ENCODE peak calls at places on chromosomes 7 and 10, in four cellular contexts. B is K562, U is HL-60, D is GM12891. W is an unnamed sample.

GRCh38 chr7:29607259-29607658 is 43.6 kb downstream of the PRR15 start:
- DNase-seq in B (no peak), U (no peak), D (no peak), W (no peak)

GRCh38 chr10:88996927-88997326 is 6.3 kb downstream of the FAS start:
- DNase-seq in B (no peak), U (peak; percentile 72), D (no peak), W (peak; percentile 47)

GRCh38 chr7:108813247-108814014 is 243.8 kb downstream of the DNAJB9 start:
- DNase-seq in B (no peak), U (no peak), D (no peak), W (no peak)

GRCh38 chr10:103765981-103766380 is 89.4 kb downstream of the SH3PXD2A start:
- DNase-seq in B (no peak), U (peak; percentile 55), D (no peak), W (no peak)

GRCh38 chr10:79331709-79332108 is 15.6 kb upstream of the PPIF start:
- DNase-seq in B (no peak), U (peak; percentile 46), D (no peak), W (peak; percentile 81)

GRCh38 chr7:143239822-143240221 is 18.0 kb downstream of the TAS2R40 start:
- DNase-seq in B (no peak), U (peak; percentile 69), D (no peak), W (no peak)

GRCh38 chr7:25951414-25952276 is 200.4 kb upstream of the NFE2L3 start:
- DNase-seq in B (peak; percentile 95), U (no peak), D (no peak), W (no peak)

GRCh38 chr7:98627062-98627790 is 10.1 kb downstream of the NPTX2 start:
- DNase-seq in B (no peak), U (no peak), D (no peak), W (no peak)

GRCh38 chr10:79405221-79405994 is 40.0 kb downstream of the ZCCHC24 start:
- DNase-seq in B (no peak), U (no peak), D (no peak), W (no peak)

GRCh38 chr10:55628260-55628701 is 732.8 kb downstream of the ZWINT start:
- DNase-seq in B (no peak), U (no peak), D (no peak), W (no peak)

GRCh38 chr7:10708447-10708846 is 265.2 kb upstream of the PHF14 start:
- DNase-seq in B (no peak), U (peak; percentile 9), D (no peak), W (no peak)

GRCh38 chr7:95772298-95772770 is at the start of gene DYNC1I1:
- DNase-seq in B (peak; percentile 86), U (peak; percentile 42), D (peak; percentile 51), W (no peak)

GRCh38 chr7:157961731-157962457 is 625.1 kb downstream of the DNAJB6 start:
- DNase-seq in B (no peak), U (no peak), D (no peak), W (no peak)

GRCh38 chr10:21511931-21512330 is 13.6 kb downstream of the SKIDA1 start:
- DNase-seq in B (no peak), U (no peak), D (no peak), W (no peak)

GRCh38 chr10:31515116-31515515 is 196.1 kb downstream of the ZEB1 start:
- DNase-seq in B (no peak), U (no peak), D (no peak), W (no peak)

GRCh38 chr7:68133045-68133444 is 1136.4 kb downstream of the TYW1 start:
- DNase-seq in B (no peak), U (no peak), D (no peak), W (no peak)

GRCh38 chr7:142897691-142898090 is 12.1 kb upstream of the TRPV6 start:
- DNase-seq in B (no peak), U (no peak), D (no peak), W (no peak)

GRCh38 chr7:34675749-34676374 is 17.8 kb downstream of the NPSR1 start:
- DNase-seq in B (peak; percentile 31), U (peak; percentile 1), D (no peak), W (peak; percentile 9)

GRCh38 chr7:1105189-1105588 is 17.3 kb downstream of the GPER1 start:
- DNase-seq in B (no peak), U (no peak), D (no peak), W (peak; percentile 49)

GRCh38 chr7:1103789-1104513 is 16.0 kb downstream of the GPER1 start:
- DNase-seq in B (no peak), U (no peak), D (no peak), W (no peak)

GRCh38 chr7:1104514-1105179 is 16.7 kb downstream of the GPER1 start:
- DNase-seq in B (no peak), U (no peak), D (no peak), W (no peak)

GRCh38 chr7:1101580-1102431 is 13.9 kb downstream of the GPER1 start:
- DNase-seq in B (no peak), U (no peak), D (no peak), W (no peak)

GRCh38 chr7:1103009-1103788 is 15.3 kb downstream of the GPER1 start:
- DNase-seq in B (no peak), U (no peak), D (no peak), W (peak; percentile 73)
- TF ChIP-seq SPI1 in B (no peak), U (no peak), D (peak; percentile 83), W (peak; percentile 84)

DNA sequence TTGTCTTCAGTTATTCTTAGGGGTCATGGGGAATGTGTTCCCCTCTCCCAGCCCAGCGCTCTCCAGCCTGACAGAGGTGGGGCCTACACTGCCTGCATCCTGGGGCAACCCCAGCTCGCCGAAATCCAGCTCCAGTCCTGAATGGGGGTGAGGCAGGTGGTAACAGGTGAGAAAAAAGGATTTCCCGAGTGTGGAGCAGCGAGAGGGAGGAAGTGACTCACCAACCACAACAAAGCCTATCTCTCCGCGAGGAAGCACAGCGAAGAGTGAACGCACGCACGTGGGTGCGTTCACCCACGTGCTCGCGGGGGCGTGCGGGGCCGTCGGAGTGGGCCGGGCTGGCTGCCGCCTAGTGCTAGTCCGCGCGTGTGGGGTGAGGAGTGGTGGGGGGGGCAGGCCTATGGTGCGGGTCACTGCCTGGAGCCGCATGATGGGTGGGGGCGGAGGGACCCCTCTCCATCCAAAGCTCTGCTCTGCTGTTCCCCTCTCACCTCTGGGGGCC is 855 bp upstream of the PALD1 start:
- DNase-seq in B (peak; percentile 72), U (peak; percentile 62), D (no peak), W (no peak)
- TF ChIP-seq SPI1 in B (peak; percentile 80), U (peak; percentile 71), D (peak; percentile 76), W (peak; percentile 67)

GRCh38 chr10:14624600-14624999 is 150.1 kb downstream of the FAM107B start:
- DNase-seq in B (no peak), U (no peak), D (no peak), W (no peak)

GRCh38 chr10:14617850-14618249 is 156.8 kb downstream of the FAM107B start:
- DNase-seq in B (no peak), U (peak; percentile 63), D (no peak), W (no peak)

GRCh38 chr10:14623931-14624330 is 150.8 kb downstream of the FAM107B start:
- DNase-seq in B (no peak), U (no peak), D (no peak), W (no peak)

GRCh38 chr10:14618669-14619068 is 156.0 kb downstream of the FAM107B start:
- DNase-seq in B (no peak), U (no peak), D (no peak), W (no peak)

DNA sequence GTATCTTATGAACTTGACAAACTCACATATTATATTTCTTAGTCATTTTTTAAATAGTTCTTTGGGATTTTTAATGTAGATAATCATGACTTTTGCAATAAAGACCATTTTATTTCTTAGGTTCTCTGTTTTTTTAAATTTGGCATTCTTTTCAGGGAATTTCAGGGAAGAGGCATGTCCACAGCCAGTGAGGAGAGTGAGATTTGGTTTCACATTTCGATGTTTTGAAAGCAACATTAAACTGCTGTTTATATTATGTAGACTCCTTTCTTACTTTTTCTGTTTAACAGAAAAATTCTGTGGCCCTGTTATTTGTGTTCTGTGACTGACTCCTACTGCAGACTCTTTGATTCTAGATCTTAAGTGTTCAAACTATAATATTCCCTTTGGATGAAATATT is 153.7 kb downstream of the FAM107B start:
- DNase-seq in B (no peak), U (no peak), D (no peak), W (no peak)
- TF ChIP-seq SPI1 in B (no peak), U (no peak), D (no peak), W (no peak)

GRCh38 chr10:99394256-99394655 is 36.2 kb downstream of the GOT1 start:
- DNase-seq in B (no peak), U (no peak), D (no peak), W (no peak)
- TF ChIP-seq SPI1 in B (no peak), U (no peak), D (no peak), W (no peak)

GRCh38 chr10:119496282-119496681 is 46.2 kb downstream of the RGS10 start:
- DNase-seq in B (no peak), U (peak; percentile 7), D (no peak), W (no peak)
- TF ChIP-seq SPI1 in B (no peak), U (no peak), D (no peak), W (no peak)